ENCODE peak calls at places on chromosomes 16 and 17, in eight cellular contexts. U, V, M, Q, W, E, P and N are unnamed samples.

GRCh38 chr17:18093616-18094408 is 6.1 kb downstream of the DRG2 start:
- DNase-seq in P (no peak), V (no peak), M (peak; percentile 74), W (peak; percentile 37), Q (peak; percentile 89), E (peak; percentile 19), U (peak; percentile 75), N (no peak)

GRCh38 chr17:76252040-76252954 is 12.0 kb upstream of the RNF157 start:
- DNase-seq in P (peak; percentile 74), V (peak; percentile 73), M (no peak), W (no peak), E (no peak), Q (peak; percentile 99), U (peak; percentile 66), N (no peak)

GRCh38 chr16:74667215-74667765 is 613 bp upstream of the RFWD3 start:
- DNase-seq in E (no peak), U (peak; percentile 39), P (peak; percentile 35), W (no peak), M (peak; percentile 24), V (no peak), Q (peak; percentile 57), N (no peak)

GRCh38 chr17:27569257-27569722 is 61.7 kb upstream of the LGALS9 start:
- DNase-seq in W (no peak), V (peak; percentile 49), Q (peak; percentile 54), M (no peak), P (peak; percentile 27), E (no peak), U (no peak), N (no peak)

GRCh38 chr17:75698659-75699058 is 22.6 kb upstream of the ITGB4 start:
- DNase-seq in W (peak; percentile 4), M (no peak), P (no peak), U (no peak), V (no peak), Q (no peak), E (no peak), N (no peak)

GRCh38 chr16:65176603-65177002 is 54.7 kb upstream of the CDH11 start:
- DNase-seq in M (peak; percentile 54), V (no peak), U (peak; percentile 54), Q (peak; percentile 86), W (no peak), P (no peak), E (no peak), N (no peak)

GRCh38 chr17:63405741-63406261 is 40.3 kb downstream of the CYB561 start:
- DNase-seq in E (peak; percentile 24), P (no peak), W (no peak), Q (peak; percentile 85), M (no peak), U (no peak), V (peak; percentile 17), N (no peak)

GRCh38 chr17:67246398-67246647 is 1.3 kb upstream of the HELZ start:
- DNase-seq in E (no peak), M (no peak), Q (no peak), W (no peak), V (no peak), U (no peak), P (no peak), N (no peak)

GRCh38 chr17:13385481-13385907 is 216.2 kb downstream of the HS3ST3A1 start:
- DNase-seq in U (no peak), E (no peak), P (no peak), V (no peak), M (no peak), W (no peak), Q (peak; percentile 73), N (no peak)

GRCh38 chr17:40540448-40540847 is 24.8 kb downstream of the CCR7 start:
- DNase-seq in Q (no peak), P (no peak), V (no peak), M (no peak), U (peak; percentile 21), E (no peak), W (peak; percentile 31), N (no peak)

GRCh38 chr17:40538936-40539705 is 26.2 kb downstream of the CCR7 start:
- DNase-seq in U (peak; percentile 19), P (no peak), W (peak; percentile 8), Q (no peak), E (no peak), V (no peak), M (no peak), N (no peak)

GRCh38 chr17:40538019-40538935 is 27.0 kb downstream of the CCR7 start:
- DNase-seq in Q (peak; percentile 67), E (peak; percentile 81), U (peak; percentile 86), P (no peak), W (peak; percentile 93), M (peak; percentile 79), V (no peak), N (no peak)

GRCh38 chr17:40541060-40541872 is 24.0 kb downstream of the CCR7 start:
- DNase-seq in P (peak; percentile 75), Q (no peak), M (no peak), V (no peak), E (no peak), W (peak; percentile 17), U (peak; percentile 39), N (peak; percentile 74)

GRCh38 chr17:40539711-40540411 is 25.4 kb downstream of the CCR7 start:
- DNase-seq in P (no peak), M (no peak), E (no peak), W (peak; percentile 43), U (peak; percentile 29), Q (no peak), V (no peak), N (no peak)
- H3K27ac ChIP-seq in P (peak overlapping the region; percentile 53), M (peak overlapping the region; percentile 94), E (peak overlapping the region; percentile 76), W (peak overlapping the region; percentile 42), U (peak overlapping the region; percentile 80), Q (no peak overlapping the region), V (no peak overlapping the region), N (peak overlapping the region; percentile 89)

GRCh38 chr17:28940142-28940541 is 11.2 kb downstream of the PHF12 start:
- DNase-seq in M (no peak), U (no peak), V (no peak), P (no peak), W (no peak), E (no peak), Q (no peak), N (no peak)
- H3K27ac ChIP-seq in M (peak overlapping the region; percentile 67), U (peak overlapping the region; percentile 28), V (peak overlapping the region; percentile 7), P (no peak overlapping the region), W (no peak overlapping the region), E (peak overlapping the region; percentile 21), Q (no peak overlapping the region), N (no peak overlapping the region)

DNA sequence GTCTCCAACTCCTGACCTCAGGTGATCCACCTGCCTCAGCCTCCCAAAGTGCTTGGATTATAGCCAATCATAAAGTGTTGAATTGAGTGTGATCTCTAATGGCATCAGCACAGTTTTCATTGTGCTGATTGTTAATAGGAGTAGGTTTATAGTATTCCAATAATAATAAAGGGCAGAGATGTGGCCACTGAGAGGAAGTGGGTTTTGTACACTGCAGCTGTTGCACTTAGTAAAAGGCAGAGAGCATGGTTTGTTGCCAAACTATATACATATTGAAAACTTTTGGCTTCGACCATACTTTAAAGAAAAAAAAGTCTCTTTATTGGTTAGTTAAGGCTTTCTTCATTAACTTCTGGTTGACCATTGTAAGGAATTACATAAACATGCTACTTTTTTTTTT is 185.9 kb downstream of the CDK5R1 start:
- DNase-seq in P (no peak), E (no peak), M (no peak), V (no peak), W (no peak), U (no peak), Q (no peak), N (no peak)
- H3K27ac ChIP-seq in P (no peak overlapping the region), E (no peak overlapping the region), M (no peak overlapping the region), V (no peak overlapping the region), W (no peak overlapping the region), U (no peak overlapping the region), Q (no peak overlapping the region), N (no peak overlapping the region)

GRCh38 chr16:51131619-51132018 is 19.5 kb downstream of the SALL1 start:
- DNase-seq in E (no peak), Q (no peak), W (no peak), U (no peak), P (no peak), V (no peak), M (no peak), N (no peak)
- H3K27ac ChIP-seq in E (no peak overlapping the region), Q (no peak overlapping the region), W (no peak overlapping the region), U (no peak overlapping the region), P (no peak overlapping the region), V (no peak overlapping the region), M (no peak overlapping the region), N (no peak overlapping the region)

DNA sequence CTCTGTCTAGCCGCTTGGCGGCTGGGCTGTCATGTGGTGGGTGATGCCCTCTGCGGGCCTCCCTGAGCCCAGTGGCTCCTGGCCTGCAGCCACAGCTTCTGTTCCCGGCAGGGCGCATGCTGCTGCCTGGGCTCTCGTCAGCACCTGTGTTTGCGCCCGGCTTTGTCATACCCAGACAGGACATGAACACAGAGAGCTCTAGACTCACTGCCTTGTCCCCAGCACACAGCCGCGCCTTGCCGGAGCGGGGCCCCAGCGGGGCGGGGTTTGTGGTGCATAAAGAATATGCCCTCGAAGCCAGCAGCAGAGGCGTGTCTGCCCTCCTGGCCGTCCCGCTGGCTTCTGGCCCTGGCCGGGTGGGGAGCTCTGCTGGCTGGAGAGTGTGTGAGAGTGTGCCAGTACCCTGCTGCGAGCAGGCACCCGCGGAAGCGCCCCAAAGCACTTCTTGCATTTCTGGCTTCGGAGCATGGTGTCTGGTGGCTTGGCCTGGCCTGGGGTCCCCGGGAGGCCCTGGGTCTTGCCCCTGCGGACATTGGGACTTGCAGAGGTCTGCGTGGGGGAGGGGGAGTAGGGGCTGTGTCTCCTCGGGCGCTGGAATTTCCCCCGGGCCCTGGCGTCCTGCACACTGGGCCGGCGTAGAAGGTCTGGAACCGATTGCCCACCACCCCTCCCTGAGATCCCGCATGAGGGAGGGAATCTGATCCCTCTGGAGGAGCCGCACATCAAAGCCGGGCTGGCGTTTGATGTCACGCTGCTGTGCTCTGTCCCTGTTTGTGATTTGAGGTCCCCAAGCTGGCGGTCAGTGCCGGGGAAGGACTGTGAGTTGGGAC is 14.5 kb downstream of the ASPSCR1 start:
- DNase-seq in U (peak; percentile 90), V (no peak), P (no peak), Q (peak; percentile 89), M (peak; percentile 79), E (peak; percentile 87), W (peak; percentile 96), N (no peak)
- H3K27ac ChIP-seq in U (peak overlapping the region; percentile 83), V (no peak overlapping the region), P (no peak overlapping the region), Q (peak overlapping the region; percentile 25), M (peak overlapping the region; percentile 92), E (peak overlapping the region; percentile 51), W (peak overlapping the region; percentile 49), N (peak overlapping the region; percentile 52)